ENCODE peak calls at places on chromosomes 2 and 18, in eight cellular contexts. C is GM12892; K is activated CD8-positive, alpha-beta memory T cell treated with anti-CD3 and anti-CD28 coated beads, Interleukin-2, amount 50 U/mL, for 4 hours; V is activated CD4-positive, alpha-beta T cell treated with anti-CD3 and anti-CD28 coated beads, Interleukin-2, amount 50 U/mL, for 24 hours; R is A549; O is NCI-H2081; T is WERI-Rb-1; H is AG09309. G is an unnamed sample.

GRCh38 chr2:225670111-225670974 is 270.8 kb downstream of the NYAP2 start:
- DNase-seq in H (peak), C (no peak), K (no peak), V (no peak), O (peak), R (peak), T (no peak), G (no peak)

GRCh38 chr2:217445726-217446125 is 557.1 kb downstream of the TNS1 start:
- DNase-seq in R (no peak), H (no peak), O (no peak), C (no peak), V (no peak), T (no peak), K (no peak), G (no peak)

GRCh38 chr2:71557321-71557720 is 104.0 kb downstream of the DYSF start:
- DNase-seq in O (no peak), K (no peak), C (no peak), H (no peak), T (peak), V (no peak), R (no peak), G (no peak)

GRCh38 chr2:191126386-191126785 is 24.4 kb downstream of the STAT4 start:
- DNase-seq in T (no peak), V (no peak), C (no peak), H (no peak), O (no peak), K (no peak), R (no peak), G (no peak)

GRCh38 chr18:32308493-32309120 is 118.8 kb downstream of the MEP1B start:
- DNase-seq in O (no peak), H (no peak), K (no peak), V (no peak), T (no peak), C (no peak), R (peak), G (no peak)

GRCh38 chr2:184596819-184597411 is 1.4 kb upstream of the ZNF804A start:
- DNase-seq in V (no peak), K (no peak), R (no peak), O (no peak), H (peak), T (no peak), C (no peak), G (no peak)

GRCh38 chr2:204468689-204469429 is 76.4 kb upstream of the PARD3B start:
- DNase-seq in C (no peak), O (no peak), R (no peak), H (peak), T (no peak), V (no peak), K (no peak), G (no peak)

GRCh38 chr2:217177687-217178086 is 317.8 kb upstream of the TNP1 start:
- DNase-seq in C (no peak), R (no peak), T (no peak), K (no peak), O (no peak), H (no peak), V (no peak), G (no peak)